ENCODE peak calls at places on chromosomes 2 and 18, in four cellular contexts. One of them, this sample, is unnamed.
A peak's percentile ranks its signal among the peaks of the same experiment; 100 is the strongest.

GRCh38 chr2:144516981-144517824 is 2.7 kb downstream of the ZEB2 start:
- DNase-seq in cardiac fibroblast: peak; percentile 94
- DNase-seq in IMR-90: peak; percentile 98
- DNase-seq in CD8-positive, alpha-beta T cell: peak; percentile 31
- DNase-seq in this sample: peak; percentile 42

GRCh38 chr2:157691695-157692094 is 63.0 kb upstream of the ACVR1C start:
- DNase-seq in CD8-positive, alpha-beta T cell: no peak
- DNase-seq in cardiac fibroblast: no peak
- DNase-seq in IMR-90: no peak
- DNase-seq in this sample: no peak

GRCh38 chr2:218367415-218368149 is 10.9 kb downstream of the CATIP start:
- DNase-seq in IMR-90: peak; percentile 32
- DNase-seq in cardiac fibroblast: peak; percentile 80
- DNase-seq in CD8-positive, alpha-beta T cell: peak; percentile 57
- DNase-seq in this sample: peak; percentile 89

GRCh38 chr2:177338177-177338721 is 54.3 kb upstream of the AGPS start:
- DNase-seq in CD8-positive, alpha-beta T cell: no peak
- DNase-seq in cardiac fibroblast: peak; percentile 70
- DNase-seq in IMR-90: peak; percentile 68
- DNase-seq in this sample: no peak

GRCh38 chr2:147099845-147100244 is 745.0 kb upstream of the ACVR2A start:
- DNase-seq in IMR-90: no peak
- DNase-seq in cardiac fibroblast: no peak
- DNase-seq in CD8-positive, alpha-beta T cell: no peak
- DNase-seq in this sample: no peak

GRCh38 chr2:32135409-32135808 is 30.3 kb upstream of the SLC30A6 start:
- DNase-seq in IMR-90: peak; percentile 80
- DNase-seq in cardiac fibroblast: peak; percentile 67
- DNase-seq in CD8-positive, alpha-beta T cell: no peak
- DNase-seq in this sample: peak; percentile 37

GRCh38 chr18:62621546-62621945 is 93.8 kb upstream of the PHLPP1 start:
- DNase-seq in IMR-90: no peak
- DNase-seq in cardiac fibroblast: peak; percentile 45
- DNase-seq in CD8-positive, alpha-beta T cell: no peak
- DNase-seq in this sample: no peak

GRCh38 chr2:189163889-189164288 is 15.7 kb downstream of the COL5A2 start:
- DNase-seq in IMR-90: peak; percentile 85
- DNase-seq in cardiac fibroblast: peak; percentile 67
- DNase-seq in CD8-positive, alpha-beta T cell: no peak
- DNase-seq in this sample: no peak

GRCh38 chr2:109129356-109129920 is 433 bp downstream of the SH3RF3 start:
- DNase-seq in cardiac fibroblast: peak; percentile 29
- DNase-seq in IMR-90: no peak
- DNase-seq in CD8-positive, alpha-beta T cell: peak; percentile 23
- DNase-seq in this sample: no peak

GRCh38 chr2:149446735-149447134 is 116.3 kb downstream of the LYPD6 start:
- DNase-seq in CD8-positive, alpha-beta T cell: no peak
- DNase-seq in IMR-90: no peak
- DNase-seq in cardiac fibroblast: no peak
- DNase-seq in this sample: no peak

GRCh38 chr18:75211002-75211621 is 515 bp downstream of the TSHZ1 start:
- DNase-seq in IMR-90: peak; percentile 18
- DNase-seq in cardiac fibroblast: peak; percentile 34
- DNase-seq in CD8-positive, alpha-beta T cell: no peak
- DNase-seq in this sample: peak; percentile 64

GRCh38 chr2:187482796-187483195 is 34.7 kb upstream of the CALCRL start:
- DNase-seq in CD8-positive, alpha-beta T cell: no peak
- DNase-seq in cardiac fibroblast: no peak
- DNase-seq in IMR-90: no peak
- DNase-seq in this sample: no peak

GRCh38 chr2:168455692-168456525 is at the start of gene CERS6:
- DNase-seq in IMR-90: peak; percentile 90
- DNase-seq in CD8-positive, alpha-beta T cell: peak; percentile 62
- DNase-seq in cardiac fibroblast: peak; percentile 97
- DNase-seq in this sample: peak; percentile 87

GRCh38 chr18:24488824-24489493 is 28.5 kb downstream of the HRH4 start:
- DNase-seq in IMR-90: peak; percentile 41
- DNase-seq in CD8-positive, alpha-beta T cell: no peak
- DNase-seq in cardiac fibroblast: peak; percentile 56
- DNase-seq in this sample: no peak

GRCh38 chr2:206083602-206084467 is 2.1 kb downstream of the INO80D start:
- DNase-seq in cardiac fibroblast: peak; percentile 4
- DNase-seq in IMR-90: no peak
- DNase-seq in CD8-positive, alpha-beta T cell: no peak
- DNase-seq in this sample: no peak

GRCh38 chr18:29188760-29189159 is 1011.8 kb upstream of the CDH2 start:
- DNase-seq in cardiac fibroblast: no peak
- DNase-seq in CD8-positive, alpha-beta T cell: no peak
- DNase-seq in IMR-90: peak; percentile 31
- DNase-seq in this sample: no peak

GRCh38 chr2:64819774-64820688 is 166.3 kb upstream of the SERTAD2 start:
- DNase-seq in CD8-positive, alpha-beta T cell: peak; percentile 39
- DNase-seq in cardiac fibroblast: no peak
- DNase-seq in IMR-90: no peak
- DNase-seq in this sample: peak; percentile 69

GRCh38 chr2:61327173-61327572 is 143.7 kb downstream of the USP34 start:
- DNase-seq in cardiac fibroblast: no peak
- DNase-seq in IMR-90: no peak
- DNase-seq in CD8-positive, alpha-beta T cell: no peak
- DNase-seq in this sample: no peak

GRCh38 chr2:161436411-161436810 is 20.3 kb downstream of the TBR1 start:
- DNase-seq in CD8-positive, alpha-beta T cell: no peak
- DNase-seq in cardiac fibroblast: peak; percentile 62
- DNase-seq in IMR-90: peak; percentile 93
- DNase-seq in this sample: no peak

GRCh38 chr2:181005809-181006208 is 25.4 kb downstream of the UBE2E3 start:
- DNase-seq in cardiac fibroblast: no peak
- DNase-seq in IMR-90: no peak
- DNase-seq in CD8-positive, alpha-beta T cell: no peak
- DNase-seq in this sample: no peak

GRCh38 chr2:201854841-201855240 is 48.5 kb downstream of the CDK15 start:
- DNase-seq in cardiac fibroblast: no peak
- DNase-seq in CD8-positive, alpha-beta T cell: no peak
- DNase-seq in IMR-90: peak; percentile 83
- DNase-seq in this sample: no peak

DNA sequence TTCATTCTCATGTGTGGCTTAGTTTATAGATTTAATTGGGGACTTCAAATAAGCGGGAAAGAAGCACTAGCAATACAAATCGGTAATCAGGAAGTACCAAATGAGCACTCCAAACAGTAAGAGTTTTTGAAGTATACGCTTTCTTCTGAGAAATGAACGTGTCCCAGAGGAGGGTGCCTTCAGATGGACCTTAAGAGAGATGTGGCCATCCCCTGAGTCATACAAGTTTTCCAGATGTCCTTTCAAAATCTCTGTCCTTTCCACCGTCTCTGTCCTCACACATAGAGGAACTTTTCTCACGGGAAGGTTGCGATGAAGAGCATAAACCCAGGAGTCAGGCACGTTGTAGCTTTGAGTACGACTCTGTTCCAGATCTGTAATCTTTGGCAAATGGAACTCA is 1.7 kb upstream of the SMAD2 start:
- DNase-seq in CD8-positive, alpha-beta T cell: no peak
- DNase-seq in IMR-90: no peak
- DNase-seq in cardiac fibroblast: no peak
- DNase-seq in this sample: no peak
- H3K4me3 ChIP-seq in CD8-positive, alpha-beta T cell: no peak overlapping the region
- H3K4me3 ChIP-seq in IMR-90: no peak overlapping the region
- H3K4me3 ChIP-seq in cardiac fibroblast: no peak overlapping the region
- H3K4me3 ChIP-seq in this sample: no peak overlapping the region

DNA sequence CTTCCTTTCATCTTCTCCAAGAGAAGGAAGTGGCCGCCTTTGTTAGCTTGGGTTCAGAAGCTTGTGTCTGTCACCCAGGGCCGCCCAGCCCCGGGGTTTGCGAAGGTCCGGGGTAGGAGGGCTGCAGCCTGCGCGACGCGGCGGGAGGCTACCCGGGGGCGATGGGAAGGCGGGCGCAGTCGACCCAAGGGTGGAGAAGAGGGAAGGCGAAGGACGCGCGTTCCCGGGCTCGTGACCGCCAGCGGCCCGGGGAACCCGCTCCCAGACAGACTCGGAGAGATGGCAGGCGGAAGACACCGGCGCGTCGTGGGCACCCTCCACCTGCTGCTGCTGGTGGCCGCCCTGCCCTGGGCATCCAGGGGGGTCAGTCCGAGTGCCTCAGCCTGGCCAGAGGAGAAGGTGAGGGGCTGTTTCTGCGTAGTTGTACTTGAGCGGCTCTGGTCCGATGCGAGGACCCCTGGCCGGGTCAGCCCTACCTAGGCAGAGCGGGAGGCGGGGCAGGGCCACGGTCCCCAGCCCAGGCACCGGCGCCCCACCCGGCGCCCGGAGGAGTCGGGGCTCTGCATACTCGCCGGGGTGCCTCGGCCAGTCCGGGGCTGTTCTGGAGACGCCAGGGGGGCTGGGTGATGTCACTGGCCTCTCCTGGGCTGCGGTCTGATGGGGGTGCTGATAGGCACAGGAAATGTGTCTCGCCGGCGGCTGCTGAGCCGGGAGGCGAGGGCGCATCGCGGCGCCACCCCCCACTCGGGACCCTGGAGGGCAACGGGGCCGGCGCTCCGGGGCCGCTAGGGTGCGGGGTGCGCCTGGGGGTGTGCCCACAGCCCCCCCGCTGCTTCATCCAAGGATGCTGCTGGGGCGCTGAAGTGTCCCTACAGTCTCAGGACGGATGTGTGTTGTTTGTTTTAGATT is at the start of gene QPCT:
- DNase-seq in CD8-positive, alpha-beta T cell: peak; percentile 47
- DNase-seq in IMR-90: peak; percentile 44
- DNase-seq in cardiac fibroblast: no peak
- DNase-seq in this sample: peak; percentile 36
- TF ChIP-seq CTCF in CD8-positive, alpha-beta T cell: no peak
- TF ChIP-seq CTCF in IMR-90: no peak
- TF ChIP-seq CTCF in cardiac fibroblast: no peak
- TF ChIP-seq CTCF in this sample: no peak

DNA sequence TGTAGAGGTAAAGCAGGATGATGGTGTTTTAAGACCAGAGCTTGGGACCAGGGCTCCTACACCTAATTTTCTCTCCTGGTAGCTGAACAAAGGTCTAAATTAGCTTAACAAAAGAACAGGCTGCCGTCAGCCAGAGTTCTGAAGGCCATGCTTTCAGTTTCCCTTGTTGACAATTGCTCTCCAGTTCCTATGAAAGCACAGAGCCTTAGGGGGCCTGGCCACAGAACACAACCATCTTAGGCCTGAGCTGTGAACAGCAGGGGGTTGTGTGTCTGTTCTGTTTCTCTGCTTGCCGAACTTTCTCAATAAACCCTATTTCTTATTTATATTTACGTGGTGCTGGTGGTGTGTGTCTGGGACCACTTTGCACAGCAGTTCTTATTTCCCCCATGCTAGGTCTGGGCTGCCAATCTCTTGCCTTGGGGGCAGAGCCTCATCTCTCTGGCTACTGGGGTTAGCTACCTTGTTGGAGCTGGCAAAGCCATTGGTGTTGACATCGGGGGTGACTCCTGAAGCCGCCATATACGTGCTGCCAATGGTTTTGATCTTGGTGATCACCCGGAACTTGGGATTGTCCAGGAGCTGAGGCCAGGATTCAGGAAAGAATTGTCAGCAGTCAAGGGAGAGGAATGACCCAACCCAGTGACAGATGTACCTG is 29.0 kb downstream of the CENPO start:
- DNase-seq in CD8-positive, alpha-beta T cell: no peak
- DNase-seq in IMR-90: no peak
- DNase-seq in cardiac fibroblast: no peak
- DNase-seq in this sample: no peak
- H3K4me3 ChIP-seq in CD8-positive, alpha-beta T cell: no peak overlapping the region
- H3K4me3 ChIP-seq in IMR-90: no peak overlapping the region
- H3K4me3 ChIP-seq in cardiac fibroblast: no peak overlapping the region
- H3K4me3 ChIP-seq in this sample: no peak overlapping the region

DNA sequence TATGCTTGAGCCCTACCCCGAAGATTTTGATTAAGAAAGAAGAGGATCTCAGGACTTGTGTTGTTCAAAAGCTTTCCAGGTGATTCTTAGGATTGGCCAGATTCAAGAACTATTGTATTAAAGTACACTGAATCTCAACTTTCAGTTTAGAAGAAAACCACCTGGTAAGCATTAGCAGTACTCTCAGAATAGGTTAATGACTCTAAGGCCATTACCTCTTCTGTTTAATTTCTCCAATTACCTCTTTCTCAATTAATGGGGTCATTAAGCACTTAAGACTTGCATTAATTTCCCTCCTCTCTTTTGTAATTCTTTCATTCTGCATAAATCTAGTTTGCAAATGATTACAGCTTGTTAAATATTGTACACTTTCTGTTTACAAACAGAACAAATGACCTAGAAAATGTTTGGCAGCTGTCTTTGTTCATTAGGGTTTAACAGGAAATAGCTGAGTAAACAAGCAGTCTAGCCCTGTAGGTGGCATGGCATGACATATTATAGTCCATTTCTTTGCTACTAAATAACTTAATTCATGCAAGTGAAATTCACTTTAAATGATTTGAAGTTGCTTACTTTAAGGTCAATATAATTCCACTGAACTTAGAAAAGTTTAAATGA is 20.4 kb upstream of the TDRD15 start:
- DNase-seq in cardiac fibroblast: no peak
- DNase-seq in IMR-90: no peak
- DNase-seq in CD8-positive, alpha-beta T cell: no peak
- DNase-seq in this sample: no peak
- TF ChIP-seq CTCF in cardiac fibroblast: no peak
- TF ChIP-seq CTCF in IMR-90: no peak
- TF ChIP-seq CTCF in CD8-positive, alpha-beta T cell: no peak
- TF ChIP-seq CTCF in this sample: no peak

GRCh38 chr2:44804406-44805235 is 136.9 kb upstream of the SIX3 start:
- DNase-seq in CD8-positive, alpha-beta T cell: no peak
- DNase-seq in IMR-90: no peak
- DNase-seq in cardiac fibroblast: no peak
- DNase-seq in this sample: no peak

GRCh38 chr2:44801676-44802408 is 139.7 kb upstream of the SIX3 start:
- DNase-seq in CD8-positive, alpha-beta T cell: no peak
- DNase-seq in cardiac fibroblast: peak; percentile 5
- DNase-seq in IMR-90: no peak
- DNase-seq in this sample: no peak

GRCh38 chr2:44801289-44801675 is 140.2 kb upstream of the SIX3 start:
- DNase-seq in CD8-positive, alpha-beta T cell: no peak
- DNase-seq in cardiac fibroblast: no peak
- DNase-seq in IMR-90: no peak
- DNase-seq in this sample: no peak

GRCh38 chr2:44803100-44803424 is 138.4 kb upstream of the SIX3 start:
- DNase-seq in CD8-positive, alpha-beta T cell: no peak
- DNase-seq in IMR-90: no peak
- DNase-seq in cardiac fibroblast: no peak
- DNase-seq in this sample: no peak

DNA sequence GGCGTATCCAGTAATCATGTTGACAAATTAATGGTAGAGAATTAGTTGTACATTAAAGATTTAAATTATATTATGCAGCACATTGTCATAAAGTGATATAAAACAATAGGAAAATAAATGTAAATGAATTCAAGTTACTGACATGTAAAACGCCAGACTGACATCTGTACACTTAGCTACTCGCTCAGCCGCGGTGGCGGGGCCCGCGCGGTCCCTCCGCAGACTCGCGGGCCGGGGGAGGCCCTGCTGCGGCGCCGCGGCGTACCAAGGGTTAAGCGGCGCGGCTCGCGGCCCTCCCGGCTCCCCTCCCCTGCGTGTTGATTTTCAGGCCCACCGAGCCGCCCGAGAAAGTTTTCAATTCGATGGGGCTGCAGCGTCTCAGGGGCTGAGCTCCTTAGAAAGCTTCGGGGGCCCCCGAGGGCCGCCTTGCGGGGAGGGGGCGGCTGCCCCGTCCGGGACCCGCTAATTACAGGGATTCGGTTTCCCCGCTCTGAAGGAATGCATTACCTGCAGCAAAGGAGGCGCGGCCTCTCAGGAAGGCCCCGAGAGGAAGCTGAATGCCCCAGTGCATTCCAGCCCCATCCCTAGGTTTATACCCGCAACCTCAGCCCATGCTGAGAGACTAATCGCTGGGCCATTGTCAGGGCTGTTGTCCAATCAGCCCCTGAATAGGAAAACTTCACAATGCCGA is 138.9 kb upstream of the SIX3 start:
- DNase-seq in cardiac fibroblast: no peak
- DNase-seq in IMR-90: no peak
- DNase-seq in CD8-positive, alpha-beta T cell: no peak
- DNase-seq in this sample: no peak
- H3K4me3 ChIP-seq in cardiac fibroblast: no peak overlapping the region
- H3K4me3 ChIP-seq in IMR-90: no peak overlapping the region
- H3K4me3 ChIP-seq in CD8-positive, alpha-beta T cell: peak overlapping the region; percentile 30
- H3K4me3 ChIP-seq in this sample: no peak overlapping the region

This sample was measured in GM06990.